ENCODE peak calls at places on chromosomes 4 and X, in five cellular contexts. One of them, this sample, is unnamed. For H3K4me1, the result is how much of the 10 kb centered on the place peaks cover.

GRCh38 chr4:3708611-3709010 is 57.6 kb upstream of the ADRA2C start:
- DNase-seq in right lobe of liver: peak
- DNase-seq in body of pancreas: no peak
- DNase-seq in endodermal cell: peak
- DNase-seq in IMR-90: no peak
- DNase-seq in this sample: peak

GRCh38 chr4:184292465-184292867 is 74.8 kb upstream of the ENPP6 start:
- DNase-seq in right lobe of liver: no peak
- DNase-seq in body of pancreas: no peak
- DNase-seq in IMR-90: no peak
- DNase-seq in endodermal cell: no peak
- DNase-seq in this sample: no peak

GRCh38 chrX:16892504-16893362 is 22.6 kb upstream of the RBBP7 start:
- DNase-seq in IMR-90: peak
- DNase-seq in right lobe of liver: no peak
- DNase-seq in endodermal cell: peak
- DNase-seq in body of pancreas: peak
- DNase-seq in this sample: peak

GRCh38 chr4:55671667-55672066 is 35.6 kb upstream of the NMU start:
- DNase-seq in right lobe of liver: no peak
- DNase-seq in body of pancreas: no peak
- DNase-seq in endodermal cell: no peak
- DNase-seq in IMR-90: no peak
- DNase-seq in this sample: no peak

GRCh38 chrX:43552166-43552565 is 103.9 kb upstream of the MAOA start:
- DNase-seq in body of pancreas: peak
- DNase-seq in IMR-90: no peak
- DNase-seq in right lobe of liver: no peak
- DNase-seq in endodermal cell: no peak
- DNase-seq in this sample: no peak

GRCh38 chr4:61068025-61068424 is 132.1 kb upstream of the ADGRL3 start:
- DNase-seq in endodermal cell: no peak
- DNase-seq in IMR-90: no peak
- DNase-seq in right lobe of liver: no peak
- DNase-seq in body of pancreas: no peak
- DNase-seq in this sample: no peak

GRCh38 chr4:186104114-186104894 is at the start of gene FAM149A:
- DNase-seq in body of pancreas: peak
- DNase-seq in endodermal cell: no peak
- DNase-seq in IMR-90: no peak
- DNase-seq in right lobe of liver: peak
- DNase-seq in this sample: peak

GRCh38 chr4:182144621-182145359 is 98.4 kb upstream of the TENM3 start:
- DNase-seq in endodermal cell: peak
- DNase-seq in body of pancreas: no peak
- DNase-seq in right lobe of liver: no peak
- DNase-seq in IMR-90: peak
- DNase-seq in this sample: peak

GRCh38 chrX:12304261-12304660 is 166.0 kb downstream of the FRMPD4 start:
- DNase-seq in IMR-90: peak
- DNase-seq in endodermal cell: no peak
- DNase-seq in right lobe of liver: no peak
- DNase-seq in body of pancreas: no peak
- DNase-seq in this sample: no peak

GRCh38 chr4:18847276-18847890 is 825.8 kb upstream of the LCORL start:
- DNase-seq in right lobe of liver: no peak
- DNase-seq in IMR-90: no peak
- DNase-seq in endodermal cell: no peak
- DNase-seq in body of pancreas: no peak
- DNase-seq in this sample: no peak

GRCh38 chr4:55398461-55398860 is 2.7 kb downstream of the TMEM165 start:
- DNase-seq in endodermal cell: no peak
- DNase-seq in IMR-90: peak
- DNase-seq in right lobe of liver: no peak
- DNase-seq in body of pancreas: no peak
- DNase-seq in this sample: no peak

DNA sequence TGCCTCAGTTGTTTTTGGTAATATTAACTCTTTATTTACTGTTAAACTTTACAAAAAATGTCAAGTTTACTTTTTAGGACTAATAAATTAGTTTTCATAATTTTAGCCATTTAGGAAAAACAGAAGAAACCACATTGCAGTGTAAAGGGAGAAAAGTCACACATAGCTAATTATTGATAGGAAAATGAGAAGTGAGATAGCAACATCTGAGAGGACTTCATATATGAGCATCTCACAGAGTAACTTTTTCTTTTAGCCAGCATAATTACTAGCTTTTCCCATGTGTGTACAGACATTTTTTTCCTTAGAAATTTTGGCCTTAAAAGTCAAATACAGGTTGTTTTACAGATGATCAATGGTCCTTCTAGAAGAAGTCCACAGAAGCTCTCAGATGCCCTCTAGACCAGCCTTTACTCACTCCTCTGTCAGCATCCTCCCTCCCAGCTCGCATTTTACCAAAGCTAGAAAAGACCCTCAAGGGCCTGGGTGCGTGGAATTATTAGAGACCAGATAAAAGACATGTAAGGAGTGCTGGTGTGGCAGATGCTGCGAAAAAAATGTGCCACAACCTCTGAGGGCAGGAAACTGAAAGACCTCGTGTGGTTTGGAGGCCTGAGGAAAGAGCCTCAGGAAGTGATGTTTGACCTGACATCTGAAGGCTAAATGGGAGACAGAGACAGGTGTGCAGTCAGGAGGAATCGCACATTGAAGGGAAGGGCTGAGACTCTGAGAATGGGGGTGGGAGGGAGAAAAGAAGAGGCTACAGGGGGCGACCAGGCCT is 156.9 kb downstream of the CBR4 start:
- DNase-seq in right lobe of liver: no peak
- DNase-seq in IMR-90: no peak
- DNase-seq in body of pancreas: no peak
- DNase-seq in endodermal cell: no peak
- DNase-seq in this sample: no peak
- H3K4me1 ChIP-seq in right lobe of liver: under half
- H3K4me1 ChIP-seq in IMR-90: under half
- H3K4me1 ChIP-seq in body of pancreas: under half
- H3K4me1 ChIP-seq in endodermal cell: under half
- H3K4me1 ChIP-seq in this sample: under half

DNA sequence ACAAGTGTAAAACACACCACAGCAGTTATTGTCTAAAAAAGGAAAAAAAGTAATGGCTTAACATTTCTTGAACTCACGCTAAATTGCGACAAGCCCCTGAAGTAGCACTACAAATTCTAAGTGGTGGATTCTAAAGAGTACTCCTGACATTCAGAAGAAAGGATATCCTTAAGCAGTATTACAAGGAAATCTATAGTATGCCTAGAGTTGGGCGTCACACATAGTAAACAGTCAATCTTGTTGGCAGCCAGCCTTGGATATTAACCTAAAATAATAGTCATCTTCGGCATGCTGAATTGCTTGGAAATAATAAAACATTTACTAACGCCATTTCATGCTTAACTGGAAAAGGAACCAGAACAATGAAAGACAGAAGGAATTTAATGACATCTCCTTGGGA is 18.6 kb downstream of the ATP8A1 start:
- DNase-seq in right lobe of liver: no peak
- DNase-seq in IMR-90: no peak
- DNase-seq in body of pancreas: no peak
- DNase-seq in endodermal cell: no peak
- DNase-seq in this sample: no peak
- H3K4me1 ChIP-seq in right lobe of liver: under half
- H3K4me1 ChIP-seq in IMR-90: under half
- H3K4me1 ChIP-seq in body of pancreas: under half
- H3K4me1 ChIP-seq in endodermal cell: under half
- H3K4me1 ChIP-seq in this sample: under half

GRCh38 chrX:65673857-65674350 is 6.5 kb downstream of the MSN start:
- DNase-seq in body of pancreas: no peak
- DNase-seq in IMR-90: no peak
- DNase-seq in right lobe of liver: no peak
- DNase-seq in endodermal cell: no peak
- DNase-seq in this sample: no peak
- H3K4me1 ChIP-seq in body of pancreas: under half
- H3K4me1 ChIP-seq in IMR-90: under half
- H3K4me1 ChIP-seq in right lobe of liver: under half
- H3K4me1 ChIP-seq in endodermal cell: under half
- H3K4me1 ChIP-seq in this sample: under half

DNA sequence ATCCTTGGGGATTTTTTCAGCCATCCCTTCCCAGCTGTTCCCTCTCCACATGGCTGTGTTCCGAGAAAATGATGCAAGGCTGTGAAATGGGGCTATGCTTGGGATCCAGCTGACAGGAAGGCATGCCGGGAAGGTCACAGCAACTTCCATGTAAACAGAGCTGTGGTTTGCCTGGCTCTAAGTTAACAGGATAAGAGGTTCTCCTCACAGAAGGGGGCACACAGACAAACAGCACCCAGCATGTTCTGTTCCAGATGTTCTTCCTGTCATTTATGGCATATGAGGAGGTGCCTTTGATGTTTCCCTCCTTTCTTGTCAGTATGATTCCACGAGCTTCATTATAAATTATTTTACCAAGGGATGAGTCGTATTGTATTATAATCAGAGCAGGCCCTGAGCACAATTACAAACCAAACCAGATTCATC is 220.7 kb downstream of the ANTXR2 start:
- DNase-seq in IMR-90: peak
- DNase-seq in right lobe of liver: no peak
- DNase-seq in endodermal cell: peak
- DNase-seq in body of pancreas: no peak
- DNase-seq in this sample: peak
- H3K4me1 ChIP-seq in IMR-90: under half
- H3K4me1 ChIP-seq in right lobe of liver: under half
- H3K4me1 ChIP-seq in endodermal cell: under half
- H3K4me1 ChIP-seq in body of pancreas: under half
- H3K4me1 ChIP-seq in this sample: under half

GRCh38 chr4:73221734-73222133 is 36.9 kb downstream of the ANKRD17 start:
- DNase-seq in right lobe of liver: no peak
- DNase-seq in endodermal cell: no peak
- DNase-seq in IMR-90: no peak
- DNase-seq in body of pancreas: no peak
- DNase-seq in this sample: no peak

GRCh38 chr4:73223258-73223651 is 35.3 kb downstream of the ANKRD17 start:
- DNase-seq in endodermal cell: no peak
- DNase-seq in IMR-90: no peak
- DNase-seq in right lobe of liver: no peak
- DNase-seq in body of pancreas: no peak
- DNase-seq in this sample: no peak

GRCh38 chr4:73220815-73221214 is 37.8 kb downstream of the ANKRD17 start:
- DNase-seq in right lobe of liver: no peak
- DNase-seq in body of pancreas: no peak
- DNase-seq in endodermal cell: no peak
- DNase-seq in IMR-90: no peak
- DNase-seq in this sample: no peak

GRCh38 chr4:73224886-73225285 is 33.7 kb downstream of the ANKRD17 start:
- DNase-seq in body of pancreas: no peak
- DNase-seq in right lobe of liver: no peak
- DNase-seq in IMR-90: no peak
- DNase-seq in endodermal cell: no peak
- DNase-seq in this sample: no peak

GRCh38 chr4:73222466-73223257 is 35.9 kb downstream of the ANKRD17 start:
- DNase-seq in IMR-90: peak
- DNase-seq in endodermal cell: peak
- DNase-seq in body of pancreas: peak
- DNase-seq in right lobe of liver: no peak
- DNase-seq in this sample: no peak
- H3K4me1 ChIP-seq in IMR-90: under half
- H3K4me1 ChIP-seq in endodermal cell: under half
- H3K4me1 ChIP-seq in body of pancreas: under half
- H3K4me1 ChIP-seq in right lobe of liver: under half
- H3K4me1 ChIP-seq in this sample: under half

DNA sequence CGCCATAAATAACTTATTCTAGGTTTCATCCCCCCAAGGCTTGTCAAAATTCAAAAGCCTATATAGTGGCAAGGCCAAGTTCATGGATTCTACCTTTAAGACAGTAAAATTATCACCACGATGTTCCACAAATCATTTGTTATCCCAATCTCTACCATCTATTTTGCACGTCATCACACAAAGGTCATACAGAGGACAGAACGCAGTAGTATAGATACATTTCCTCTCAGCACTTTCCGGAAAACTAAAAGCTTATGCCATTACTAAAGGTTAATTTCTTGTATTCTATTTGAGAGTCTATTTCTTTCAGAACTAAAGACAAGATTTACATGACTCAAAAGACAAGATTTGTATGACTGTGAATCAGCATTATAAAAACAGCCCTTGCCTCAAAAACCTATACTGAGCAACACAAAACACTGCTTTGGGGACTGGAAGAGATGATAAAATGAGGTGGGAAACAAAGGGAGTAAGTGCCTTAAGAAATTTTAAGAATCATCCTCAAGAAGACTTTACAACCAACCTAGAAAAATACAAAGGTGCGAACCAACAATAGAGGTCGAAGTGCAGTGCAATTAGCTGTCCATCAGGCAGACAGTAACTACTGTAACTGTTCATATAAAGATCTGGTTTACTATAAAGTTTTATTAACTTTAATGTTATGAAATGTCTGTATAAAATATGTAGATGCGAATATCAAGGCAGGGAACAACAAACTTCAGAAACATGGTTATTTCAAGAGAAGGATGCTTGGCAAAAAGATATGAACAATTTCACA is 7.6 kb downstream of the UBE2D3 start:
- DNase-seq in right lobe of liver: no peak
- DNase-seq in IMR-90: peak
- DNase-seq in endodermal cell: no peak
- DNase-seq in body of pancreas: no peak
- DNase-seq in this sample: no peak
- H3K4me1 ChIP-seq in right lobe of liver: under half
- H3K4me1 ChIP-seq in IMR-90: under half
- H3K4me1 ChIP-seq in endodermal cell: under half
- H3K4me1 ChIP-seq in body of pancreas: half or more
- H3K4me1 ChIP-seq in this sample: under half

GRCh38 chr4:153518637-153519384 is 52.7 kb downstream of the TMEM131L start:
- DNase-seq in endodermal cell: no peak
- DNase-seq in body of pancreas: peak
- DNase-seq in right lobe of liver: peak
- DNase-seq in IMR-90: peak
- DNase-seq in this sample: no peak
- H3K4me1 ChIP-seq in endodermal cell: under half
- H3K4me1 ChIP-seq in body of pancreas: half or more
- H3K4me1 ChIP-seq in right lobe of liver: under half
- H3K4me1 ChIP-seq in IMR-90: under half
- H3K4me1 ChIP-seq in this sample: under half

DNA sequence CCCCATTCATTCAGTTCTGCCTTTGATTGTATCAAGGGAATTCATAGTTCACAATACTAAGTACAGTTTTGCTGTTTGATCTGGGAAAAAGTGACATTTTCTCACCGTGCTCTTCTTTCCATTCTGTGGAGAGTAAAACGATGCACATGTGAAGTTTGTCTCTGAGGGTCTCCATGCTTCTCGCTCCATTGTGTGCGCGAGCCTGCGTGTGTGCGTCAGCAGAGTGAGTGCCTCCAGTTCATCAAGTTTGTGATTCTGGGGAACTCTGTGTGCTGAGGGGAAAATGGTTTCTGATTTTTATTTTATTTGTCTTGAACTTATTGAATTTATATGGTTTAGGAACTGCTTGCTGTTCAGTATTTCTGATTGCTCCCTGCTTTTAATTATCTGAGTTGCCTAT is 2.0 kb downstream of the STK26 start:
- DNase-seq in IMR-90: no peak
- DNase-seq in right lobe of liver: no peak
- DNase-seq in endodermal cell: no peak
- DNase-seq in body of pancreas: no peak
- DNase-seq in this sample: no peak
- H3K4me1 ChIP-seq in IMR-90: under half
- H3K4me1 ChIP-seq in right lobe of liver: under half
- H3K4me1 ChIP-seq in endodermal cell: under half
- H3K4me1 ChIP-seq in body of pancreas: under half
- H3K4me1 ChIP-seq in this sample: under half

GRCh38 chr4:146124023-146124680 is 51.4 kb upstream of the LSM6 start:
- DNase-seq in endodermal cell: peak
- DNase-seq in body of pancreas: no peak
- DNase-seq in IMR-90: peak
- DNase-seq in right lobe of liver: no peak
- DNase-seq in this sample: no peak
- H3K4me1 ChIP-seq in endodermal cell: under half
- H3K4me1 ChIP-seq in body of pancreas: under half
- H3K4me1 ChIP-seq in IMR-90: under half
- H3K4me1 ChIP-seq in right lobe of liver: under half
- H3K4me1 ChIP-seq in this sample: under half